ENCODE peak calls at places on chromosomes 16 and 17, in five cellular contexts. E is sigmoid colon; U is tibial nerve; N is PC-9; B is CD8-positive, alpha-beta memory T cell. W is an unnamed sample. For H3K9me3, the result is how much of the 10 kb centered on the place peaks cover.

GRCh38 chr16:15648135-15648730 is 1.8 kb upstream of the NDE1 start:
- DNase-seq in E (no peak), U (no peak), N (no peak), B (no peak), W (no peak)

GRCh38 chr17:74810699-74811485 is 34.7 kb upstream of the NAT9 start:
- DNase-seq in E (no peak), U (no peak), N (no peak), B (no peak), W (no peak)

GRCh38 chr17:40915199-40915661 is 22.2 kb downstream of the KRT23 start:
- DNase-seq in E (no peak), U (no peak), N (no peak), B (no peak), W (no peak)

GRCh38 chr17:49604314-49604869 is 28.7 kb downstream of the NXPH3 start:
- DNase-seq in E (no peak), U (no peak), N (no peak), B (no peak), W (no peak)

GRCh38 chr17:75864448-75864871 is 9.3 kb upstream of the WBP2 start:
- DNase-seq in E (peak), U (peak), N (no peak), B (peak), W (no peak)

GRCh38 chr16:70737377-70738082 is 51.7 kb upstream of the MTSS2 start:
- DNase-seq in E (peak), U (peak), N (peak), B (peak), W (peak)

GRCh38 chr16:64180136-64180900 is 941.5 kb downstream of the CDH11 start:
- DNase-seq in E (no peak), U (no peak), N (no peak), B (no peak), W (no peak)

GRCh38 chr17:7947651-7948050 is 15.6 kb downstream of the CNTROB start:
- DNase-seq in E (no peak), U (no peak), N (no peak), B (no peak), W (no peak)

GRCh38 chr17:62179525-62180161 is 114.6 kb upstream of the MED13 start:
- DNase-seq in E (no peak), U (no peak), N (peak), B (no peak), W (no peak)

GRCh38 chr16:50279142-50279865 is 13.0 kb downstream of the ADCY7 start:
- DNase-seq in E (peak), U (peak), N (no peak), B (peak), W (peak)

GRCh38 chr17:40443196-40443987 is at the start of gene IGFBP4:
- DNase-seq in E (peak), U (peak), N (peak), B (peak), W (peak)

GRCh38 chr16:53913082-53913870 is 209.3 kb downstream of the FTO start:
- DNase-seq in E (no peak), U (peak), N (no peak), B (no peak), W (no peak)

GRCh38 chr17:43381204-43381603 is 17.6 kb upstream of the ARL4D start:
- DNase-seq in E (no peak), U (no peak), N (no peak), B (no peak), W (no peak)

GRCh38 chr16:57299719-57300386 is 15.4 kb upstream of the PLLP start:
- DNase-seq in E (peak), U (peak), N (peak), B (peak), W (peak)

GRCh38 chr17:64457156-64457555 is 8.2 kb downstream of the MILR1 start:
- DNase-seq in E (no peak), U (no peak), N (no peak), B (no peak), W (no peak)

GRCh38 chr16:54460254-54460860 is 173.8 kb upstream of the IRX3 start:
- DNase-seq in E (no peak), U (no peak), N (no peak), B (no peak), W (no peak)

GRCh38 chr17:2724783-2725164 is 13.2 kb upstream of the CLUH start:
- DNase-seq in E (no peak), U (no peak), N (no peak), B (no peak), W (no peak)

GRCh38 chr17:46978489-46979022 is 497 bp downstream of the RPRML start:
- DNase-seq in E (no peak), U (no peak), N (no peak), B (no peak), W (no peak)

GRCh38 chr16:12866981-12867551 is 34.3 kb upstream of the SHISA9 start:
- DNase-seq in E (no peak), U (no peak), N (no peak), B (no peak), W (no peak)

GRCh38 chr16:81263470-81264200 is 25.1 kb downstream of the BCO1 start:
- DNase-seq in E (peak), U (peak), N (no peak), B (no peak), W (peak)

DNA sequence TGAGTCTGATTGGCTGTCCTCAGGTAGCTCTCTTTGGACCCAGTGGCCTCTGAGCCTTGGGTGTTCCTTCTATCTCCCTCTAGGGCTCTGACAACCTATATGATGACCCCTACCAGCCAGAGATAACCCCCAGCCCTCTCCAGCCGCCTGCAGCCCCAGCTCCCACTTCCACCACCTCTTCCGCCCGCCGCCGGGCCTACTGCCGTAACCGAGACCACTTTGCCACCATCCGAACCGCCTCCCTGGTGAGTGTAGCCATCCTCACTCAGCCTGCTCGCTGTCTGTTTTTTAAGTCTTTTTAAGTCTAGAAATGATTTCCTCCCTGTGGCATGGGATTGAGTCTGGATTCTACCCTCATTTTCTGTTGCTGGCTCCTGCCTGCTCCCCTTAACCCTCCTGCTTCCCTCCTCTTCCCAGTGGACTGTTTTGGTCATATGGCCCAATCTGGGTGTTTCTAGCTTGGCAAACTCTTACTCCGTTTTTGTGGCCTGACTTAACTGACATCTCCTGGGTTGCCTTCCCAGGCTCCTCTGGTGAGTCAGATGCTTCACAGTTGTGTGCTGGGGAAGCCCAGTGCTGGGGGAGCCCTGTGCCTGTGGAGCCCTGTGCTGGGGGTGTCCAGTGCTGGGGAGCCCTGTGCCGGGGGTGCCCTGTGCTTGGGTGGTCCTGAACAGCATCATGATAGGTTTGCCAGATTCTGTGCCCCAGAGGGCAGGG is 9.9 kb downstream of the TAOK2 start:
- DNase-seq in E (no peak), U (no peak), N (no peak), B (peak), W (no peak)
- H3K9me3 ChIP-seq in E (under half), U (under half), N (under half), B (under half), W (under half)

GRCh38 chr16:6008656-6009055 is 911.1 kb upstream of the EEF2KMT start:
- DNase-seq in E (no peak), U (no peak), N (no peak), B (no peak), W (no peak)
- H3K9me3 ChIP-seq in E (under half), U (under half), N (under half), B (under half), W (under half)

DNA sequence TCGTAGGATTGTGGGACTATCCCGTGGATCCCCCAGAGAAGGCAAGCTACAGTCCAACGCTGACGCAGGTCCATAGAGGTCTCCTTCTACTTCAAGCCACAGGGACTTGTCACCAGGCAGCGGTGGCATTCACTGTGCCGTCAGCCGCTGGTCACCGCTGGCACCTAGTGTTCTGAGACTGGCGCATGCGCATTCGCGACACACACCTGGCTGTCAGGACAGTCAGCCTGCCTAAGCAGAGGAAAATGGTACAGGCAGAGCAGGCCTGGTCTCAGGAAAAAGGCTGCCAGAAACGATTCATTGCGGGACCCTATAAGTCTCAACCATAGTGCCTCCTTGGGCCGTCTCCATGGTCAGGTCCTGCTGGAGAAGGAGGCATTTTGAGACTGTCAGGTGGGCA is 138.0 kb upstream of the WSB1 start:
- DNase-seq in E (no peak), U (no peak), N (no peak), B (peak), W (peak)
- H3K9me3 ChIP-seq in E (under half), U (under half), N (under half), B (under half), W (under half)

GRCh38 chr17:22718689-22719088 is 1026.4 kb downstream of the KCNJ18 start:
- DNase-seq in E (no peak), U (no peak), N (no peak), B (no peak), W (no peak)

GRCh38 chr17:22717211-22717610 is 1024.9 kb downstream of the KCNJ18 start:
- DNase-seq in E (no peak), U (no peak), N (no peak), B (no peak), W (no peak)
- H3K9me3 ChIP-seq in E (under half), U (under half), N (under half), B (under half), W (half or more)

GRCh38 chr16:80113876-80114574 is 426.8 kb upstream of the DYNLRB2 start:
- DNase-seq in E (no peak), U (no peak), N (no peak), B (no peak), W (no peak)

GRCh38 chr16:80120899-80121521 is 419.8 kb upstream of the DYNLRB2 start:
- DNase-seq in E (no peak), U (no peak), N (no peak), B (no peak), W (peak)

GRCh38 chr16:80114699-80115098 is 426.1 kb upstream of the DYNLRB2 start:
- DNase-seq in E (no peak), U (no peak), N (no peak), B (no peak), W (no peak)

GRCh38 chr16:80117731-80118130 is 423.1 kb upstream of the DYNLRB2 start:
- DNase-seq in E (no peak), U (no peak), N (no peak), B (no peak), W (no peak)

GRCh38 chr16:80116711-80117110 is 424.1 kb upstream of the DYNLRB2 start:
- DNase-seq in E (no peak), U (no peak), N (no peak), B (no peak), W (no peak)
- H3K9me3 ChIP-seq in E (under half), U (under half), N (under half), B (under half), W (under half)

DNA sequence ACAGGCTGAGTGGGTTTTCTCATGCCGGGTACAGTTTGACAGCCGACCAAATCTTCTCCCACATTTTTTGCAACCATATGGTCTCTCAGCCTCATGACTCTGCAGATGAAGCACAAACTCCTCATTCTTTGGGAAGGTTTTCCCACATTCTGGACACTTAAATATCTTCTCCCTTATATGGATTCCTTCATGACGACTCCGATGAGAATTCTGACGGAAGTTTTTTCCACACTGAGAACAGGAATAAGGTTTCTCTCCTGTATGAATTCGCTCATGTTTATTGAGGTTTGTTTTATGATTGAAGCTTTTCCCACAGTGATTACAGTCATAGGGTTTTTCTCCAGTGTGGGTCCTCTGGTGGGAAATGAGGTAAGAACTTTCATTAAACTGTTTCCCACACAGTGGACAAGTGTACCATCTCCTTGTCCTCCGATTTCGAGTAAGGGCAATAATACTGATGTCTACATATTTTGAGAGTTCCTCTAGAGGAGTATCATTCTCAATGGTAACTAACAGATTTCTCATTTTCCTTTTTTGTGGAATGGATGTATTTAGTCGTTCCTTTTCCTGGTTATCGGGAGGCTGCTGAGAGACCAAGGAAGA is 10.9 kb downstream of the ZNF200 start:
- DNase-seq in E (no peak), U (no peak), N (no peak), B (no peak), W (no peak)
- H3K9me3 ChIP-seq in E (half or more), U (half or more), N (half or more), B (under half), W (under half)

DNA sequence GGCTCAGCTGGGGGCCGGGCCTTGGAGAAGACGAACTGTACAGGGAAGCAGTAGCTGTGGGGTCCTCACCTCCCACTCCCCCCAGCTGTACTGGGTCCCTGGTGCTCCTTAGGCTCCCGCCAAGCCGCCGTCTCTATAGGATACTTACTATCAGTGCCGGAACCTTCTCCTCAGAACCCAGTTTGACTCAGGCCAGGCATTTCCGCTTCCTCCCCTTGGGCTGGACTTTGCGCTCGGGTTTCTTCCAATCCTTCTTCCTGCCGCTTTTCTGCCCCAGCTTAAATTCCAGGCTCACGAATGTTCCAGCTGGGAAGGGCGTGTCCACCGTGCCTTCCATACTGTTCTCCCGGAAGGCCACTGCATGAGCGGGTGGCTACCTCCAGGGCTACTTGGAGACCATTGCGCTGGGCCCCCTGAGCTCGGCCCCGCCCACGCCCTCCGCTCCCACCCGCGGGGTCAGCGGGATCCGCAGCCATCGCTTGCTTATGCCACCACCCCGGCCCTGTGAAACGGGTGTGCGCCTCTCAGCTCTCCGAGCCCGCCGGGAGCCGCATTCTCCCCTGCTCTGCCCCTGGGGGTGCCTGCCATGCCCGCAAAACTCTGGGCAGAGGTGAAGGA is 1795.9 kb downstream of the TP53TG3F start:
- DNase-seq in E (no peak), U (no peak), N (no peak), B (no peak), W (no peak)
- H3K9me3 ChIP-seq in E (under half), U (under half), N (under half), B (under half), W (under half)

W was measured in left lung.